ENCODE peak calls at places on chromosomes 1 and 21, in seven cellular contexts. One of them, this sample, is unnamed.

GRCh38 chr1:199794105-199794863 is 233.2 kb upstream of the NR5A2 start:
- DNase-seq in endodermal cell: no peak
- DNase-seq in GM12865: no peak
- DNase-seq in activated T-cell treated with anti-CD3 and anti-CD28 coated beads for 24 hours: no peak
- DNase-seq in iPS-NIHi11: no peak
- DNase-seq in EL: no peak
- DNase-seq in nucleus accumbens: no peak
- DNase-seq in this sample: no peak

GRCh38 chr1:66154394-66154793 is 361.7 kb downstream of the PDE4B start:
- DNase-seq in activated T-cell treated with anti-CD3 and anti-CD28 coated beads for 24 hours: no peak
- DNase-seq in nucleus accumbens: no peak
- DNase-seq in endodermal cell: no peak
- DNase-seq in iPS-NIHi11: no peak
- DNase-seq in GM12865: no peak
- DNase-seq in EL: no peak
- DNase-seq in this sample: no peak

GRCh38 chr1:171754381-171754705 is 12.5 kb upstream of the VAMP4 start:
- DNase-seq in nucleus accumbens: no peak
- DNase-seq in iPS-NIHi11: peak; percentile 14
- DNase-seq in EL: peak; percentile 84
- DNase-seq in endodermal cell: peak; percentile 62
- DNase-seq in activated T-cell treated with anti-CD3 and anti-CD28 coated beads for 24 hours: no peak
- DNase-seq in GM12865: no peak
- DNase-seq in this sample: peak; percentile 65

GRCh38 chr1:28456078-28456477 is 49.8 kb upstream of the RCC1 start:
- DNase-seq in endodermal cell: no peak
- DNase-seq in nucleus accumbens: no peak
- DNase-seq in iPS-NIHi11: no peak
- DNase-seq in EL: peak; percentile 79
- DNase-seq in GM12865: peak; percentile 22
- DNase-seq in activated T-cell treated with anti-CD3 and anti-CD28 coated beads for 24 hours: no peak
- DNase-seq in this sample: peak; percentile 39

GRCh38 chr1:24932284-24932683 is 2.2 kb upstream of the RUNX3 start:
- DNase-seq in activated T-cell treated with anti-CD3 and anti-CD28 coated beads for 24 hours: peak; percentile 57
- DNase-seq in GM12865: peak; percentile 63
- DNase-seq in nucleus accumbens: no peak
- DNase-seq in iPS-NIHi11: peak; percentile 93
- DNase-seq in EL: peak; percentile 40
- DNase-seq in endodermal cell: peak; percentile 92
- DNase-seq in this sample: peak; percentile 57

GRCh38 chr1:2921970-2922686 is 99.1 kb upstream of the ACTRT2 start:
- DNase-seq in GM12865: peak; percentile 4
- DNase-seq in activated T-cell treated with anti-CD3 and anti-CD28 coated beads for 24 hours: peak; percentile 13
- DNase-seq in endodermal cell: no peak
- DNase-seq in nucleus accumbens: no peak
- DNase-seq in EL: no peak
- DNase-seq in iPS-NIHi11: peak; percentile 43
- DNase-seq in this sample: no peak

GRCh38 chr1:2593251-2593878 is 6.8 kb downstream of the PRXL2B start:
- DNase-seq in endodermal cell: no peak
- DNase-seq in activated T-cell treated with anti-CD3 and anti-CD28 coated beads for 24 hours: no peak
- DNase-seq in nucleus accumbens: no peak
- DNase-seq in EL: no peak
- DNase-seq in iPS-NIHi11: no peak
- DNase-seq in GM12865: no peak
- DNase-seq in this sample: no peak

GRCh38 chr1:43059640-43060574 is 101.2 kb upstream of the SLC2A1 start:
- DNase-seq in endodermal cell: peak; percentile 17
- DNase-seq in nucleus accumbens: no peak
- DNase-seq in EL: no peak
- DNase-seq in activated T-cell treated with anti-CD3 and anti-CD28 coated beads for 24 hours: no peak
- DNase-seq in iPS-NIHi11: no peak
- DNase-seq in GM12865: no peak
- DNase-seq in this sample: no peak

GRCh38 chr1:234691567-234691966 is 81.6 kb upstream of the IRF2BP2 start:
- DNase-seq in EL: peak; percentile 8
- DNase-seq in activated T-cell treated with anti-CD3 and anti-CD28 coated beads for 24 hours: no peak
- DNase-seq in GM12865: no peak
- DNase-seq in iPS-NIHi11: no peak
- DNase-seq in nucleus accumbens: no peak
- DNase-seq in endodermal cell: no peak
- DNase-seq in this sample: no peak

GRCh38 chr21:42461881-42462877 is 33.8 kb downstream of the RSPH1 start:
- DNase-seq in endodermal cell: peak; percentile 57
- DNase-seq in iPS-NIHi11: no peak
- DNase-seq in EL: no peak
- DNase-seq in activated T-cell treated with anti-CD3 and anti-CD28 coated beads for 24 hours: no peak
- DNase-seq in nucleus accumbens: no peak
- DNase-seq in GM12865: no peak
- DNase-seq in this sample: no peak

GRCh38 chr1:194150242-194150641 is 963.8 kb upstream of the B3GALT2 start:
- DNase-seq in GM12865: no peak
- DNase-seq in EL: no peak
- DNase-seq in activated T-cell treated with anti-CD3 and anti-CD28 coated beads for 24 hours: no peak
- DNase-seq in nucleus accumbens: no peak
- DNase-seq in endodermal cell: no peak
- DNase-seq in iPS-NIHi11: no peak
- DNase-seq in this sample: no peak

GRCh38 chr1:115325876-115326275 is 12.2 kb downstream of the NGF start:
- DNase-seq in GM12865: no peak
- DNase-seq in nucleus accumbens: no peak
- DNase-seq in iPS-NIHi11: no peak
- DNase-seq in endodermal cell: no peak
- DNase-seq in EL: peak; percentile 87
- DNase-seq in activated T-cell treated with anti-CD3 and anti-CD28 coated beads for 24 hours: no peak
- DNase-seq in this sample: no peak

GRCh38 chr1:165424454-165425283 is 20.3 kb downstream of the RXRG start:
- DNase-seq in activated T-cell treated with anti-CD3 and anti-CD28 coated beads for 24 hours: no peak
- DNase-seq in EL: no peak
- DNase-seq in nucleus accumbens: no peak
- DNase-seq in GM12865: peak; percentile 18
- DNase-seq in iPS-NIHi11: no peak
- DNase-seq in endodermal cell: no peak
- DNase-seq in this sample: no peak

GRCh38 chr1:26618561-26618960 is 77.3 kb upstream of the ARID1A start:
- DNase-seq in GM12865: peak; percentile 43
- DNase-seq in nucleus accumbens: no peak
- DNase-seq in endodermal cell: no peak
- DNase-seq in activated T-cell treated with anti-CD3 and anti-CD28 coated beads for 24 hours: no peak
- DNase-seq in iPS-NIHi11: no peak
- DNase-seq in EL: no peak
- DNase-seq in this sample: peak; percentile 32

GRCh38 chr1:10905841-10906655 is 106.4 kb upstream of the TARDBP start:
- DNase-seq in iPS-NIHi11: no peak
- DNase-seq in nucleus accumbens: no peak
- DNase-seq in GM12865: no peak
- DNase-seq in endodermal cell: peak; percentile 56
- DNase-seq in EL: no peak
- DNase-seq in activated T-cell treated with anti-CD3 and anti-CD28 coated beads for 24 hours: no peak
- DNase-seq in this sample: no peak

GRCh38 chr1:151720974-151721787 is at the start of gene RIIAD1:
- DNase-seq in endodermal cell: peak; percentile 86
- DNase-seq in activated T-cell treated with anti-CD3 and anti-CD28 coated beads for 24 hours: peak; percentile 30
- DNase-seq in iPS-NIHi11: peak; percentile 95
- DNase-seq in EL: peak; percentile 37
- DNase-seq in nucleus accumbens: no peak
- DNase-seq in GM12865: peak; percentile 61
- DNase-seq in this sample: peak; percentile 54